ENCODE peak calls at places on chromosomes 5 and 9, in nine cellular contexts. P, V, I, B, S, Z, R, N and J are unnamed samples. For H3K4me1, the result is how much of the 10 kb centered on the place peaks cover.

GRCh38 chr5:98813755-98814154 is 40.3 kb downstream of the RGMB start:
- DNase-seq in N (no peak), B (no peak), I (no peak), R (peak), V (no peak), Z (no peak), S (no peak), P (no peak), J (no peak)

GRCh38 chr5:103111458-103111857 is 8.5 kb downstream of the GIN1 start:
- DNase-seq in S (no peak), N (no peak), I (no peak), Z (no peak), V (no peak), P (no peak), B (no peak), R (no peak), J (no peak)

GRCh38 chr9:8651126-8651525 is 851.5 kb upstream of the DMAC1 start:
- DNase-seq in N (no peak), B (no peak), R (no peak), S (no peak), V (no peak), Z (no peak), I (no peak), P (no peak), J (no peak)

GRCh38 chr5:176364765-176365662 is at the start of gene ARL10:
- DNase-seq in N (no peak), P (peak), S (no peak), V (no peak), B (no peak), Z (peak), R (no peak), I (no peak), J (no peak)

GRCh38 chr5:53200309-53200708 is 90.8 kb upstream of the MOCS2 start:
- DNase-seq in R (no peak), N (no peak), I (no peak), P (peak), B (no peak), S (no peak), Z (no peak), V (no peak), J (no peak)

GRCh38 chr9:6413365-6414263 is 615 bp downstream of the UHRF2 start:
- DNase-seq in N (no peak), R (peak), P (no peak), B (no peak), S (peak), Z (no peak), I (peak), V (peak), J (no peak)

GRCh38 chr5:166165600-166165999 is 2125.8 kb upstream of the WWC1 start:
- DNase-seq in V (no peak), R (no peak), S (no peak), N (no peak), B (no peak), Z (no peak), P (no peak), I (no peak), J (no peak)

GRCh38 chr9:108109927-108110326 is 620.4 kb upstream of the KLF4 start:
- DNase-seq in Z (no peak), N (no peak), S (no peak), V (no peak), I (no peak), B (no peak), P (no peak), R (no peak), J (no peak)

GRCh38 chr9:136686794-136687711 is at the start of gene AGPAT2:
- DNase-seq in N (no peak), Z (peak), R (peak), I (peak), S (peak), P (peak), V (peak), B (peak), J (no peak)

GRCh38 chr9:136686534-136686793 is 793 bp downstream of the AGPAT2 start:
- DNase-seq in Z (no peak), V (no peak), S (no peak), P (no peak), B (no peak), R (no peak), I (no peak), N (no peak), J (no peak)

GRCh38 chr9:136685216-136685615 is 2.0 kb downstream of the AGPAT2 start:
- DNase-seq in S (no peak), R (no peak), N (no peak), B (no peak), P (no peak), Z (no peak), I (no peak), V (no peak), J (no peak)

GRCh38 chr9:136684799-136685198 is 2.5 kb downstream of the AGPAT2 start:
- DNase-seq in R (no peak), V (no peak), B (no peak), Z (no peak), I (no peak), P (no peak), S (no peak), N (no peak), J (no peak)

DNA sequence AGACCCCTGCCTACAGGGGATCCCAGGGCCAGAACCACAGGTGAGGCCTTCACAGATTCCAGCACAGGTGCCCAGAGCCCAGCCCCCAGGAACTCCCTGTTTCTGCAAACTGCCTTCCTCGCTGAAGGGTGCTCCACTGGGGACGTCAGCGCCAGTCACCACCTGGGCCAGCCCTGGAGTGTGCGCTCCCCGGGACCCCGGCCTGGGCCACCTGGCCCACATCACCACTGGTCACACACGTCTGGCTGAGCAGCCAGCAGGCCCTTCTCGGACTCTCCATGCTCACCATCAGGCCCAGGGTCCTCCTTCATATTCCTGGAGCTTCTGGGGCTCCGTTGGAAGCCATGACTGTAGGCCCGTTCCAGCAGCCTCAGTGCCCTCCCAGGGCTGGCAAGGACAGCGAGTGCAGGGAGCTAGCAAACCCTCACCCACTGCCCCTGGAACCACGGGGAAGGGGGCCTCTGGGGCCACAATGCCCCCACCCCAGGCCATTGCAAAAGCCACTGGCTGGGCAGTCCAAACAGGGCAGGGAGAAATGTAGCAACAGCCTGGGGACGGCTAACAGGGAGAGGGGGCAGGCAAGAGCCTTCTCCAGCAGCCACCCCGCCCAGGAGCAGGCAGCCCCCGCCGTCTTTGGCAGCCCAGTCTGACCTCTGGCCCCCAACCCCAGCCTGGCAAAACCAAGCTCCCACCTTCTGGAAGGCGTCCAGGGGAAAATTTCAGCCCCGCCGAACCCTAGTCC is 1.3 kb downstream of the AGPAT2 start:
- DNase-seq in R (no peak), P (no peak), S (no peak), Z (no peak), B (no peak), V (no peak), N (no peak), I (no peak), J (no peak)
- TF ChIP-seq CTCF in R (no peak), P (no peak), S (no peak), Z (no peak), B (no peak), V (no peak), N (no peak), I (no peak), J (no peak)

GRCh38 chr9:115481769-115482168 is 363.8 kb upstream of the TNC start:
- DNase-seq in V (no peak), B (no peak), P (no peak), R (no peak), N (no peak), Z (no peak), I (no peak), S (no peak), J (no peak)
- H3K27ac ChIP-seq in V (no peak), B (no peak), P (no peak), R (no peak), N (no peak), Z (no peak), I (no peak), S (no peak), J (no peak)

GRCh38 chr5:150022681-150023080 is 22.1 kb downstream of the HMGXB3 start:
- DNase-seq in P (no peak), B (no peak), I (no peak), V (no peak), Z (no peak), S (no peak), R (no peak), N (no peak), J (no peak)

GRCh38 chr5:150020249-150020648 is 19.7 kb downstream of the HMGXB3 start:
- DNase-seq in R (no peak), V (no peak), I (no peak), B (no peak), P (no peak), Z (no peak), S (no peak), N (no peak), J (no peak)

GRCh38 chr5:150023136-150023535 is 22.6 kb downstream of the HMGXB3 start:
- DNase-seq in B (no peak), S (no peak), R (no peak), Z (no peak), N (no peak), V (no peak), I (no peak), P (no peak), J (no peak)

GRCh38 chr5:150021491-150022162 is 21.1 kb downstream of the HMGXB3 start:
- DNase-seq in V (no peak), N (no peak), P (peak), B (peak), Z (peak), I (no peak), S (peak), R (peak), J (no peak)

GRCh38 chr5:150022163-150022540 is 21.6 kb downstream of the HMGXB3 start:
- DNase-seq in Z (peak), B (peak), P (peak), N (no peak), R (peak), S (no peak), I (no peak), V (no peak), J (no peak)
- H3K4me1 ChIP-seq in Z (under half), B (under half), P (under half), N (under half), R (half or more), S (under half), I (under half), V (under half), J (under half)

DNA sequence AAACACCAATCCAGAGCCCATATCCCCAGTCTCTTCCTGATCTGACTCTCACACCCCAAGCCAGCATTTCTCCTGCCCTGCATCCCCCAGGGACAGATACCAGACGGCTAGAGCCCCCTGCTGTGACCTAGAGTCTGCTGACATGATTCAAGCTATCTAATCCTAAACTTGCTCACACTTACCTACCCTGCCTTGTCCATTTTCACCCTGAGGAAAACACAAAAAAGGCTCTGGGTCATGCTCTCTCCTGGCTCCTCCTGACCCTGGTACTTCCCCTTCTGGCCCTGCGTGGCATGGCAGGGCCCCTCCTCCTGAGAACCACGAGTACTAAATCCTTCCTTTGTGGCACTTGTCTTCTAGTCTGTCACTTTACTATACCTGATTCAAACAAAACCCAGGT is 2.8 kb upstream of the ARRDC1 start:
- DNase-seq in P (no peak), Z (no peak), B (no peak), I (no peak), R (no peak), N (no peak), S (no peak), V (no peak), J (no peak)
- TF ChIP-seq CTCF in P (no peak), Z (no peak), B (no peak), I (no peak), R (no peak), N (no peak), S (no peak), V (no peak), J (no peak)

GRCh38 chr5:119036101-119036762 is 34.7 kb upstream of the DMXL1 start:
- DNase-seq in P (peak), R (peak), V (no peak), N (no peak), B (peak), S (no peak), I (no peak), Z (peak), J (no peak)

GRCh38 chr5:119031905-119032304 is 39.0 kb upstream of the DMXL1 start:
- DNase-seq in Z (no peak), P (no peak), I (no peak), B (peak), V (no peak), N (no peak), S (no peak), R (peak), J (no peak)

GRCh38 chr5:119032653-119033052 is 38.2 kb upstream of the DMXL1 start:
- DNase-seq in P (peak), V (no peak), Z (no peak), I (no peak), B (no peak), S (no peak), N (no peak), R (no peak), J (no peak)

GRCh38 chr5:119031047-119031886 is 39.6 kb upstream of the DMXL1 start:
- DNase-seq in Z (no peak), S (no peak), R (no peak), N (no peak), P (no peak), B (no peak), V (no peak), I (no peak), J (no peak)

DNA sequence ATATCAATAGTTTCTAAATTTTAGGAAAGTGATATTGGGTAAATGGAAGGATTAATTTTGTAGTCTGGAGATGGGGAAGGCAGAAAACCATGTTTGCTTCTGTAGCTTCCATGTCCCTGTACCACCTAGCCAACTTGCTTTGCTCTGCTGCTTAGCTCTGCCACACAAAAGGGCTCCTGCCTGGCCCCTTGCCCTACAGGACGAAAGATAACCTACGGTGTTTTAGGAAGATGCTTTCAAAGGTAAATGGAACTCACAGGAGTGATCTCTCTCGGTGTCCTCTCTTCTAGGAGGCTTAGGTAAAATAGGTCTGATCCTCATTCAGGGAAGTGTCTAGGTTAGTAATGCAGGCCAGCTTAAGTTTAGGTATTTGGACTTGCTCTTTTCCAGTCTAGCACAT is 37.8 kb upstream of the DMXL1 start:
- DNase-seq in S (no peak), B (no peak), P (no peak), V (no peak), Z (no peak), I (no peak), N (no peak), R (no peak), J (no peak)
- H3K27ac ChIP-seq in S (no peak), B (no peak), P (no peak), V (no peak), Z (no peak), I (no peak), N (no peak), R (no peak), J (no peak)

DNA sequence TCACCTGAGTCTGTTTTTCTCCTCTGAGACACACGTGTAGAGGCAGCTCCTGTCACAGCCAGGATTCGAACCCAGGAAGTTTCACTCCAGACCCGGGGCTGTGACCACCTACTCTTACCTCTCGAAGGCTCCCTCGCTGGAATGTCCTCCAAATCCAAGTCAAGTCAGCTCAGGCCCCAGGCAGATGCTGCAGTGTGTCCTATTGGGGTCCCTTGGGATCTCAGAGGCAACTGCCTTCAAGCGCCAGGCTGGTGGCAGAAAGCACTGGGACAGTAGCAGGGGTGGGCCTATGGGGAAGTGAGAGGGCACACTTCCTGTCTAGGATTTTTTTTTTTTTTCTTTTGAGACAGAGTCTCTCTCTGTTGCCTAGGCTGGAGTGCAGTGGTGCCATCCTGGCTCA is 762 bp upstream of the ST6GALNAC4 start:
- DNase-seq in R (no peak), S (no peak), N (no peak), I (no peak), B (no peak), Z (no peak), V (no peak), P (no peak), J (no peak)
- H3K4me1 ChIP-seq in R (under half), S (under half), N (half or more), I (half or more), B (under half), Z (under half), V (under half), P (under half), J (half or more)

GRCh38 chr5:74212336-74212735 is 428.2 kb downstream of the ENC1 start:
- DNase-seq in S (no peak), B (no peak), N (peak), R (no peak), V (no peak), I (no peak), Z (peak), P (peak), J (no peak)
- TF ChIP-seq CTCF in S (no peak), B (peak), N (peak), R (peak), V (peak), I (no peak), Z (peak), P (peak), J (no peak)

DNA sequence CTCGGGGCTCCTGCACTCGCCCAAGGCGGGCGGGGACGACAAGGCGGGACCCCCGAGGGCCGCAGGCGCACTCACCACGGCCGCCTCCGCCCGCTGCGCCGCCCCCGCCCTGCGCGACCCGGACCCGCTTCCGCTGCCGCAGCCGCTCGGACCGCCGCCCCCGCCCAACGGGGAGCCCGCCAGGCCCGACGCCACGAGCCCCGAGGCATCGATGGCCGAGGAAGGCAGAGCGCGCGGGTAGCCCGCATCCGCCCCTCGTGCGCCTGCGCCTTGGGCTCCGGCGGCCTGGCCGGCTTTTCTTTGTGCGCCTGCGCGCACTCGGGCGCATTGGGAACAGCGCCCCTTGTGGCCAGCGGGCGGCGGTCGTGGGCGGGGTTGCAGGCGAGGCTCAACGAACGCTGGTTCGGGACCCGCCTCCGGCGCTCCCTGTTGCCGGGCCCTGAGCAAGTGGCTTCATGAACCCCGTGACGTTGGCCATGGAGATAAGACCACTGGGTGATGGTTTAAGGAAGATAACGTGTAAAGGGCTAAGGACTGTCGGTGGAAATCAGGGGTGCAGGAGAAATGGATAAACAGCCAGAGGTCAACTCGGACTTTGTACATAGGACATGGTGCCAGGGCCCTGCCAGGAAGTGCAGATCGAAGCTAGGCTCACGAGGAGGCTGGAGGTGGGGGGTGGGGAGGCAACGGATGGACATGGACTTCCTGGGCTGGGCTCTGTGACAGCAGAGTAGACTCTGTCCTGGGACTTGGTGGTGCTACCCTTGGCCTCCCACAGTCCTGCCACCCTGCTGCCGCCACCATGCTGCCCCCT is at the start of the genes C8G and FBXW5:
- DNase-seq in P (peak), N (peak), R (peak), B (peak), I (peak), Z (peak), S (peak), V (peak), J (peak)
- H3K27ac ChIP-seq in P (peak), N (peak), R (peak), B (peak), I (peak), Z (peak), S (peak), V (peak), J (peak)